ENCODE peak calls at places on chromosomes 12 and 14, in seven cellular contexts. W is HEK293T; Q is astrocyte; F is EH; B is SK-N-DZ; E is amniotic stem cell; L is stimulated activated CD8-positive, alpha-beta memory T cell treated with anti-CD3 and anti-CD28 coated beads, Interleukin-7, amount 100 ng/mL, for 4 hours. J is an unnamed sample.

GRCh38 chr12:65511134-65511912 is 232.8 kb downstream of the MSRB3 start:
- DNase-seq in W (no peak), Q (no peak), F (no peak), B (no peak), E (no peak), L (no peak), J (no peak)

GRCh38 chr14:68598621-68599447 is 194.0 kb downstream of the ZFP36L1 start:
- DNase-seq in W (no peak), Q (peak), F (peak), B (no peak), E (peak), L (peak), J (no peak)

GRCh38 chr12:123723011-123723410 is 10.9 kb downstream of the ATP6V0A2 start:
- DNase-seq in W (no peak), Q (no peak), F (no peak), B (no peak), E (no peak), L (no peak), J (no peak)

GRCh38 chr12:87413784-87414183 is 615.4 kb downstream of the C12orf50 start:
- DNase-seq in W (no peak), Q (peak), F (no peak), B (peak), E (peak), L (no peak), J (peak)

GRCh38 chr12:109951751-109952150 is 44.4 kb downstream of the GIT2 start:
- DNase-seq in W (no peak), Q (peak), F (peak), B (no peak), E (no peak), L (no peak), J (peak)

GRCh38 chr12:57881035-57881973 is 34.8 kb upstream of the CTDSP2 start:
- DNase-seq in W (no peak), Q (peak), F (peak), B (no peak), E (peak), L (no peak), J (no peak)

GRCh38 chr12:100953217-100953616 is 158.6 kb downstream of the ANO4 start:
- DNase-seq in W (no peak), Q (peak), F (peak), B (no peak), E (no peak), L (no peak), J (no peak)

GRCh38 chr14:20417250-20418186 is 4.2 kb upstream of the TEP1 start:
- DNase-seq in W (no peak), Q (no peak), F (no peak), B (no peak), E (no peak), L (no peak), J (no peak)

GRCh38 chr14:86296173-86296572 is 766.2 kb downstream of the FLRT2 start:
- DNase-seq in W (no peak), Q (no peak), F (peak), B (peak), E (peak), L (no peak), J (peak)

GRCh38 chr14:57869530-57870088 is 3.7 kb upstream of the SLC35F4 start:
- DNase-seq in W (no peak), Q (no peak), F (no peak), B (no peak), E (no peak), L (no peak), J (no peak)

GRCh38 chr12:2168808-2169207 is 116.0 kb downstream of the CACNA1C start:
- DNase-seq in W (no peak), Q (peak), F (peak), B (no peak), E (no peak), L (no peak), J (no peak)

GRCh38 chr14:101557811-101558738 is 3.2 kb upstream of the DIO3 start:
- DNase-seq in W (no peak), Q (no peak), F (no peak), B (no peak), E (no peak), L (no peak), J (no peak)

GRCh38 chr12:122206976-122207375 is 3.5 kb downstream of the B3GNT4 start:
- DNase-seq in W (no peak), Q (no peak), F (no peak), B (no peak), E (no peak), L (no peak), J (no peak)

GRCh38 chr12:91685917-91686316 is 459.7 kb downstream of the BTG1 start:
- DNase-seq in W (no peak), Q (peak), F (no peak), B (no peak), E (no peak), L (no peak), J (no peak)

GRCh38 chr12:24728366-24728765 is 220.5 kb downstream of the BCAT1 start:
- DNase-seq in W (peak), Q (no peak), F (peak), B (peak), E (peak), L (no peak), J (no peak)

GRCh38 chr12:124456652-124457152 is 110.7 kb downstream of the NCOR2 start:
- DNase-seq in W (no peak), Q (no peak), F (no peak), B (no peak), E (no peak), L (peak), J (no peak)

GRCh38 chr12:113645183-113645582 is 173.5 kb upstream of the LHX5 start:
- DNase-seq in W (no peak), Q (no peak), F (no peak), B (no peak), E (no peak), L (no peak), J (no peak)

GRCh38 chr14:28245216-28245615 is 521.4 kb upstream of the FOXG1 start:
- DNase-seq in W (no peak), Q (no peak), F (no peak), B (no peak), E (no peak), L (no peak), J (no peak)

GRCh38 chr14:65302571-65303184 is 109.9 kb upstream of the FUT8 start:
- DNase-seq in W (no peak), Q (no peak), F (no peak), B (no peak), E (no peak), L (no peak), J (no peak)

GRCh38 chr12:109387425-109388166 is 39.9 kb downstream of the MYO1H start:
- DNase-seq in W (peak), Q (no peak), F (peak), B (peak), E (no peak), L (no peak), J (peak)

GRCh38 chr12:121132601-121133481 is at the start of gene P2RX7:
- DNase-seq in W (no peak), Q (peak), F (peak), B (peak), E (no peak), L (peak), J (peak)

GRCh38 chr12:9843416-9843815 is 16.1 kb downstream of the KLRF1 start:
- DNase-seq in W (no peak), Q (no peak), F (no peak), B (no peak), E (no peak), L (no peak), J (no peak)

GRCh38 chr12:24776856-24777255 is 172.0 kb downstream of the BCAT1 start:
- DNase-seq in W (no peak), Q (no peak), F (peak), B (no peak), E (no peak), L (no peak), J (no peak)